ENCODE peak calls at places on chromosome 16, in nine cellular contexts. One of them, this sample, is unnamed.

GRCh38 chr16:78437352-78437968 is 338.0 kb downstream of the WWOX start:
- DNase-seq in right lobe of liver: no peak
- DNase-seq in colonic mucosa: peak; percentile 44
- DNase-seq in left lung: no peak
- DNase-seq in endodermal cell: peak; percentile 65
- DNase-seq in Caco-2: peak; percentile 58
- DNase-seq in GM23338: peak; percentile 76
- DNase-seq in effector memory CD4-positive, alpha-beta T cell: no peak
- DNase-seq in heart left ventricle: no peak
- DNase-seq in this sample: peak; percentile 6

GRCh38 chr16:72769876-72770275 is 278.1 kb downstream of the ZFHX3 start:
- DNase-seq in right lobe of liver: no peak
- DNase-seq in endodermal cell: no peak
- DNase-seq in GM23338: no peak
- DNase-seq in Caco-2: no peak
- DNase-seq in heart left ventricle: no peak
- DNase-seq in left lung: no peak
- DNase-seq in effector memory CD4-positive, alpha-beta T cell: no peak
- DNase-seq in colonic mucosa: no peak
- DNase-seq in this sample: no peak

GRCh38 chr16:78290498-78291271 is 191.2 kb downstream of the WWOX start:
- DNase-seq in GM23338: no peak
- DNase-seq in effector memory CD4-positive, alpha-beta T cell: no peak
- DNase-seq in left lung: no peak
- DNase-seq in heart left ventricle: no peak
- DNase-seq in endodermal cell: no peak
- DNase-seq in Caco-2: no peak
- DNase-seq in colonic mucosa: no peak
- DNase-seq in right lobe of liver: no peak
- DNase-seq in this sample: no peak

GRCh38 chr16:8890549-8890921 is 8.4 kb downstream of the LITAFD start:
- DNase-seq in endodermal cell: no peak
- DNase-seq in left lung: no peak
- DNase-seq in GM23338: no peak
- DNase-seq in right lobe of liver: peak; percentile 16
- DNase-seq in colonic mucosa: no peak
- DNase-seq in heart left ventricle: no peak
- DNase-seq in Caco-2: no peak
- DNase-seq in effector memory CD4-positive, alpha-beta T cell: no peak
- DNase-seq in this sample: no peak

GRCh38 chr16:82016268-82016667 is 5.0 kb upstream of the SDR42E1 start:
- DNase-seq in right lobe of liver: no peak
- DNase-seq in endodermal cell: no peak
- DNase-seq in heart left ventricle: no peak
- DNase-seq in effector memory CD4-positive, alpha-beta T cell: no peak
- DNase-seq in GM23338: peak; percentile 70
- DNase-seq in Caco-2: peak; percentile 42
- DNase-seq in left lung: no peak
- DNase-seq in colonic mucosa: peak; percentile 54
- DNase-seq in this sample: peak; percentile 40

GRCh38 chr16:51426276-51426675 is 275.2 kb upstream of the SALL1 start:
- DNase-seq in left lung: no peak
- DNase-seq in right lobe of liver: no peak
- DNase-seq in colonic mucosa: no peak
- DNase-seq in Caco-2: no peak
- DNase-seq in heart left ventricle: no peak
- DNase-seq in effector memory CD4-positive, alpha-beta T cell: no peak
- DNase-seq in endodermal cell: peak; percentile 61
- DNase-seq in GM23338: no peak
- DNase-seq in this sample: no peak

GRCh38 chr16:46972971-46973456 is 460 bp downstream of the DNAJA2 start:
- DNase-seq in endodermal cell: peak; percentile 76
- DNase-seq in left lung: peak; percentile 45
- DNase-seq in GM23338: peak; percentile 51
- DNase-seq in heart left ventricle: peak; percentile 37
- DNase-seq in effector memory CD4-positive, alpha-beta T cell: peak; percentile 11
- DNase-seq in Caco-2: peak; percentile 74
- DNase-seq in colonic mucosa: peak; percentile 53
- DNase-seq in right lobe of liver: peak; percentile 71
- DNase-seq in this sample: peak; percentile 17

GRCh38 chr16:56263711-56264608 is 72.7 kb downstream of the GNAO1 start:
- DNase-seq in colonic mucosa: no peak
- DNase-seq in endodermal cell: no peak
- DNase-seq in effector memory CD4-positive, alpha-beta T cell: no peak
- DNase-seq in GM23338: no peak
- DNase-seq in heart left ventricle: peak; percentile 52
- DNase-seq in Caco-2: peak; percentile 80
- DNase-seq in left lung: no peak
- DNase-seq in right lobe of liver: peak; percentile 89
- DNase-seq in this sample: no peak

GRCh38 chr16:81539009-81539820 is 94.6 kb downstream of the CMIP start:
- DNase-seq in endodermal cell: no peak
- DNase-seq in GM23338: no peak
- DNase-seq in left lung: no peak
- DNase-seq in heart left ventricle: no peak
- DNase-seq in right lobe of liver: no peak
- DNase-seq in colonic mucosa: no peak
- DNase-seq in effector memory CD4-positive, alpha-beta T cell: no peak
- DNase-seq in Caco-2: no peak
- DNase-seq in this sample: no peak

GRCh38 chr16:30184430-30185140 is 1.2 kb downstream of the CORO1A start:
- DNase-seq in right lobe of liver: peak; percentile 73
- DNase-seq in colonic mucosa: peak; percentile 49
- DNase-seq in heart left ventricle: peak; percentile 43
- DNase-seq in GM23338: peak; percentile 6
- DNase-seq in endodermal cell: peak; percentile 47
- DNase-seq in left lung: peak; percentile 59
- DNase-seq in effector memory CD4-positive, alpha-beta T cell: no peak
- DNase-seq in Caco-2: no peak
- DNase-seq in this sample: no peak

GRCh38 chr16:29192329-29193247 is 207.7 kb downstream of the LAT start:
- DNase-seq in heart left ventricle: no peak
- DNase-seq in effector memory CD4-positive, alpha-beta T cell: no peak
- DNase-seq in left lung: no peak
- DNase-seq in right lobe of liver: peak; percentile 39
- DNase-seq in GM23338: no peak
- DNase-seq in endodermal cell: peak; percentile 42
- DNase-seq in Caco-2: no peak
- DNase-seq in colonic mucosa: no peak
- DNase-seq in this sample: no peak

DNA sequence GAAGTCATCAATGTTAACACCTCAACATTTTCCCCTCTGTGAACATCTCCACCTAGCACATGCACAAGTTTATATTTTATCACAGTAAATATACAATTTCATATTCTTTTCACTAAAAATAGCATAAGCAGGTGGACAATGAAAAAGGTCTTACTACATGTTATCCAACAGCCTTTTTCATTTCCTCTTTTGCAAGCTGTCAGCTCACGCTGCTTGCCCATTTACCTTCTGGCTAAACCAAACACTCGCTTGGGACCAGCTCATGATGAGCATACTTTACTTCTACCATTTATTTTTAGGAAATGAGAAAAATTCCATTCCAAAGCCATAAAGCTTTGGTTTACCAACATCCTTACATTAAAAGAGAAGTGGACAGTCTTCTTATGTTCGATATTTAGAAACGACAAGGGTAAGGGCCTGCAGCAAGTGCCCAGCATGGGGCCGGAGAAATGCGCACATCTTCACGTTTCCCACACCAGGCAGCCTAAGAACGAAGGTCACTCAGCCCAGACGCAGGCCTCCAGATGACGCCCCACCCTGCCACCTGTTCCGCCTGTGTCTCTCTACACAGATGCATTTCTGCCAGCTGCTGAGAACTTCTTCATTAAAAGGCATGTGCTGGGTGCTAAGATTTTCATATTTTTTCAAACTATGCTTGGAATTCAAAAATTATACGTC is 13.9 kb downstream of the SNN start:
- DNase-seq in left lung: no peak
- DNase-seq in colonic mucosa: peak; percentile 71
- DNase-seq in effector memory CD4-positive, alpha-beta T cell: no peak
- DNase-seq in GM23338: no peak
- DNase-seq in Caco-2: no peak
- DNase-seq in right lobe of liver: no peak
- DNase-seq in heart left ventricle: no peak
- DNase-seq in endodermal cell: no peak
- DNase-seq in this sample: no peak
- H3K36me3 ChIP-seq in left lung: peaks cover 97% of the 10 kb centered on the region
- H3K36me3 ChIP-seq in colonic mucosa: peaks cover 19% of the 10 kb centered on the region
- H3K36me3 ChIP-seq in effector memory CD4-positive, alpha-beta T cell: peaks cover 65% of the 10 kb centered on the region
- H3K36me3 ChIP-seq in GM23338: peaks cover 22% of the 10 kb centered on the region
- H3K36me3 ChIP-seq in Caco-2: peaks cover 2% of the 10 kb centered on the region
- H3K36me3 ChIP-seq in right lobe of liver: peaks cover 14% of the 10 kb centered on the region
- H3K36me3 ChIP-seq in heart left ventricle: no peaks in the 10 kb centered on the region
- H3K36me3 ChIP-seq in endodermal cell: peaks cover 85% of the 10 kb centered on the region
- H3K36me3 ChIP-seq in this sample: peaks cover 49% of the 10 kb centered on the region

DNA sequence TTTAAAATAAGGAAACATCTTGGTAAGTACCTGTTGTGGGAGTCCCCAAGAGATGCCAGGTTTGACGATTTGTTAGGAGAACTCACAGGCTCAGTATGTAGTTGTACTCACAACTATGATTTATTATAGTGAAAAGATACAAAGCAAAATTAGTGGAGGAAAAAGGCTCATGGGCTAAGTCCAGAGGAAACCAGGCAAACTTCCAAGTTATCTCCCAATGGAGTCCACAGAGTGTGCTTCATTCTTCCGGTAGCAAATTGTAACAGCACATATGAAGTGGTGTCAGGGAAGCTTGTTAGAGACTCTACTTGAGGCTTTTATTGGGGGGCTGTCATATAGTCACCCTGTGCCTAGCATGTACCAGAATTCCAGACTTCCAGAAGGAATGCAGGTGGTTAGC is 2.3 kb downstream of the DDX19A start:
- DNase-seq in effector memory CD4-positive, alpha-beta T cell: no peak
- DNase-seq in endodermal cell: no peak
- DNase-seq in colonic mucosa: no peak
- DNase-seq in left lung: no peak
- DNase-seq in heart left ventricle: no peak
- DNase-seq in GM23338: no peak
- DNase-seq in Caco-2: no peak
- DNase-seq in right lobe of liver: no peak
- DNase-seq in this sample: no peak
- H3K4me1 ChIP-seq in effector memory CD4-positive, alpha-beta T cell: peaks cover 9% of the 10 kb centered on the region
- H3K4me1 ChIP-seq in endodermal cell: no peaks in the 10 kb centered on the region
- H3K4me1 ChIP-seq in colonic mucosa: peaks cover 7% of the 10 kb centered on the region
- H3K4me1 ChIP-seq in left lung: peaks cover 13% of the 10 kb centered on the region
- H3K4me1 ChIP-seq in heart left ventricle: peaks cover 17% of the 10 kb centered on the region
- H3K4me1 ChIP-seq in GM23338: peaks cover 7% of the 10 kb centered on the region
- H3K4me1 ChIP-seq in Caco-2: peaks cover 6% of the 10 kb centered on the region
- H3K4me1 ChIP-seq in right lobe of liver: peaks cover 2% of the 10 kb centered on the region
- H3K4me1 ChIP-seq in this sample: peaks cover 10% of the 10 kb centered on the region

GRCh38 chr16:58124601-58124915 is 4.6 kb downstream of the CFAP20 start:
- DNase-seq in GM23338: no peak
- DNase-seq in endodermal cell: no peak
- DNase-seq in right lobe of liver: no peak
- DNase-seq in colonic mucosa: no peak
- DNase-seq in effector memory CD4-positive, alpha-beta T cell: no peak
- DNase-seq in Caco-2: no peak
- DNase-seq in heart left ventricle: no peak
- DNase-seq in left lung: no peak
- DNase-seq in this sample: no peak

GRCh38 chr16:58127033-58127556 is 2.1 kb downstream of the CFAP20 start:
- DNase-seq in left lung: no peak
- DNase-seq in GM23338: peak; percentile 52
- DNase-seq in heart left ventricle: no peak
- DNase-seq in colonic mucosa: no peak
- DNase-seq in Caco-2: no peak
- DNase-seq in effector memory CD4-positive, alpha-beta T cell: peak; percentile 8
- DNase-seq in endodermal cell: no peak
- DNase-seq in right lobe of liver: no peak
- DNase-seq in this sample: peak; percentile 39

GRCh38 chr16:58125041-58125440 is 4.1 kb downstream of the CFAP20 start:
- DNase-seq in heart left ventricle: no peak
- DNase-seq in right lobe of liver: no peak
- DNase-seq in endodermal cell: no peak
- DNase-seq in effector memory CD4-positive, alpha-beta T cell: no peak
- DNase-seq in left lung: no peak
- DNase-seq in colonic mucosa: no peak
- DNase-seq in GM23338: no peak
- DNase-seq in Caco-2: no peak
- DNase-seq in this sample: no peak

GRCh38 chr16:58126451-58126968 is 2.7 kb downstream of the CFAP20 start:
- DNase-seq in left lung: no peak
- DNase-seq in GM23338: no peak
- DNase-seq in heart left ventricle: no peak
- DNase-seq in endodermal cell: no peak
- DNase-seq in right lobe of liver: no peak
- DNase-seq in effector memory CD4-positive, alpha-beta T cell: no peak
- DNase-seq in colonic mucosa: no peak
- DNase-seq in Caco-2: no peak
- DNase-seq in this sample: no peak

GRCh38 chr16:58125781-58126335 is 3.3 kb downstream of the CFAP20 start:
- DNase-seq in left lung: no peak
- DNase-seq in endodermal cell: no peak
- DNase-seq in GM23338: no peak
- DNase-seq in effector memory CD4-positive, alpha-beta T cell: no peak
- DNase-seq in Caco-2: no peak
- DNase-seq in colonic mucosa: no peak
- DNase-seq in right lobe of liver: no peak
- DNase-seq in heart left ventricle: no peak
- DNase-seq in this sample: peak; percentile 40
- H3K4me3 ChIP-seq in left lung: no peak overlapping the region
- H3K4me3 ChIP-seq in endodermal cell: no peak overlapping the region
- H3K4me3 ChIP-seq in GM23338: no peak overlapping the region
- H3K4me3 ChIP-seq in effector memory CD4-positive, alpha-beta T cell: no peak overlapping the region
- H3K4me3 ChIP-seq in Caco-2: no peak overlapping the region
- H3K4me3 ChIP-seq in colonic mucosa: no peak overlapping the region
- H3K4me3 ChIP-seq in right lobe of liver: no peak overlapping the region
- H3K4me3 ChIP-seq in heart left ventricle: no peak overlapping the region
- H3K4me3 ChIP-seq in this sample: no peak overlapping the region

GRCh38 chr16:1781758-1782407 is 488 bp downstream of the SPSB3 start:
- DNase-seq in right lobe of liver: peak; percentile 62
- DNase-seq in heart left ventricle: no peak
- DNase-seq in GM23338: peak; percentile 63
- DNase-seq in endodermal cell: peak; percentile 75
- DNase-seq in colonic mucosa: peak; percentile 45
- DNase-seq in effector memory CD4-positive, alpha-beta T cell: peak; percentile 18
- DNase-seq in left lung: peak; percentile 35
- DNase-seq in Caco-2: peak; percentile 53
- DNase-seq in this sample: no peak
- H3K36me3 ChIP-seq in right lobe of liver: peaks cover 4% of the 10 kb centered on the region
- H3K36me3 ChIP-seq in heart left ventricle: no peaks in the 10 kb centered on the region
- H3K36me3 ChIP-seq in GM23338: no peaks in the 10 kb centered on the region
- H3K36me3 ChIP-seq in endodermal cell: peaks cover 24% of the 10 kb centered on the region
- H3K36me3 ChIP-seq in colonic mucosa: no peaks in the 10 kb centered on the region
- H3K36me3 ChIP-seq in effector memory CD4-positive, alpha-beta T cell: peaks cover 20% of the 10 kb centered on the region
- H3K36me3 ChIP-seq in left lung: peaks cover 41% of the 10 kb centered on the region
- H3K36me3 ChIP-seq in Caco-2: peaks cover 2% of the 10 kb centered on the region
- H3K36me3 ChIP-seq in this sample: peaks cover 14% of the 10 kb centered on the region